ENCODE peak calls at places on chromosome 20, in ten cellular contexts. O is HTR-8/SVneo; G is activated naive CD8-positive, alpha-beta T cell treated with anti-CD3 and anti-CD28 coated beads for 36 hours; E is HEK293T; S is SK-N-SH; D is AG04450; F is GM18507; T is neural progenitor cell; X is trophoblast cell; C is M059J. U is an unnamed sample.

GRCh38 chr20:56875052-56875663 is 246.1 kb downstream of the TFAP2C start:
- DNase-seq in T (no peak), O (peak), G (no peak), S (no peak), D (peak), C (peak), X (peak), F (no peak), E (no peak), U (peak)

GRCh38 chr20:32336918-32337347 is 21.2 kb upstream of the ASXL1 start:
- DNase-seq in X (peak), T (peak), E (peak), G (no peak), S (peak), C (peak), D (no peak), O (peak), F (no peak), U (peak)

GRCh38 chr20:32360333-32360634 is 2.2 kb downstream of the ASXL1 start:
- DNase-seq in G (no peak), X (no peak), F (no peak), S (no peak), D (no peak), O (no peak), C (no peak), E (no peak), T (no peak), U (no peak)

GRCh38 chr20:11101696-11102095 is 427.9 kb upstream of the JAG1 start:
- DNase-seq in F (no peak), C (no peak), E (no peak), X (no peak), S (no peak), T (no peak), O (no peak), G (no peak), D (no peak), U (no peak)

GRCh38 chr20:32906871-32907495 is 48.3 kb downstream of the EFCAB8 start:
- DNase-seq in G (no peak), X (no peak), O (no peak), S (no peak), T (no peak), E (no peak), C (no peak), F (no peak), D (no peak), U (no peak)

GRCh38 chr20:43740642-43741041 is 13.8 kb upstream of the GTSF1L start:
- DNase-seq in S (no peak), E (no peak), G (no peak), O (no peak), C (no peak), F (no peak), X (no peak), D (no peak), T (no peak), U (no peak)

GRCh38 chr20:37543828-37544227 is 16.2 kb upstream of the BLCAP start:
- DNase-seq in E (peak), C (peak), T (no peak), X (peak), F (no peak), D (no peak), S (peak), O (peak), G (no peak), U (peak)

GRCh38 chr20:48217191-48217590 is 431.9 kb upstream of the SULF2 start:
- DNase-seq in G (no peak), X (no peak), O (no peak), D (no peak), S (no peak), T (no peak), C (no peak), F (no peak), E (no peak), U (no peak)

GRCh38 chr20:13771853-13772453 is 12.8 kb downstream of the ESF1 start:
- DNase-seq in O (peak), G (no peak), E (no peak), F (no peak), C (peak), S (peak), T (peak), X (peak), D (no peak), U (peak)

GRCh38 chr20:11453430-11453829 is 464.3 kb upstream of the BTBD3 start:
- DNase-seq in X (no peak), E (no peak), T (no peak), F (no peak), C (peak), S (no peak), D (no peak), O (peak), G (no peak), U (peak)

GRCh38 chr20:63280929-63281545 is 8.4 kb downstream of the ARFGAP1 start:
- DNase-seq in F (no peak), G (no peak), C (no peak), O (no peak), S (peak), T (peak), D (no peak), E (peak), X (no peak), U (peak)

GRCh38 chr20:6142348-6142993 is 19.6 kb upstream of the FERMT1 start:
- DNase-seq in T (peak), C (peak), S (peak), O (peak), G (no peak), F (peak), D (peak), X (peak), E (peak), U (peak)

GRCh38 chr20:62733250-62733842 is 24.7 kb downstream of the NTSR1 start:
- DNase-seq in C (no peak), X (no peak), G (no peak), T (no peak), F (no peak), S (no peak), E (no peak), D (no peak), O (no peak), U (no peak)

GRCh38 chr20:1860446-1860845 is 34.8 kb upstream of the SIRPA start:
- DNase-seq in C (peak), S (no peak), D (no peak), O (peak), G (no peak), E (no peak), T (peak), F (no peak), X (no peak), U (no peak)

GRCh38 chr20:52047811-52048302 is 143.7 kb downstream of the ZFP64 start:
- DNase-seq in D (no peak), X (no peak), F (no peak), C (peak), G (peak), O (no peak), S (no peak), T (peak), E (no peak), U (no peak)

GRCh38 chr20:31560094-31560899 is 44.8 kb upstream of the ID1 start:
- DNase-seq in F (no peak), G (peak), D (peak), C (peak), T (peak), E (peak), X (peak), S (peak), O (peak), U (peak)

GRCh38 chr20:44724423-44725091 is 9.4 kb downstream of the CCN5 start:
- DNase-seq in D (no peak), S (no peak), F (no peak), O (no peak), E (no peak), G (no peak), X (no peak), T (no peak), C (no peak), U (no peak)

GRCh38 chr20:19897891-19898290 is 119.3 kb upstream of the NAA20 start:
- DNase-seq in E (no peak), O (no peak), D (no peak), C (peak), X (peak), T (no peak), G (no peak), S (no peak), F (no peak), U (peak)

GRCh38 chr20:37071481-37071911 is 24.3 kb downstream of the RBL1 start:
- DNase-seq in F (no peak), X (peak), T (no peak), C (peak), G (peak), D (no peak), O (no peak), S (no peak), E (no peak), U (peak)

GRCh38 chr20:22905667-22906066 is 129.4 kb upstream of the SSTR4 start:
- DNase-seq in C (peak), X (no peak), D (no peak), F (no peak), E (no peak), O (no peak), S (no peak), T (no peak), G (no peak), U (no peak)

GRCh38 chr20:38581830-38582358 is 897 bp downstream of the ADIG start:
- DNase-seq in F (no peak), D (no peak), E (no peak), C (no peak), T (no peak), O (no peak), X (no peak), S (no peak), G (no peak), U (no peak)

GRCh38 chr20:10864076-10864672 is 190.4 kb upstream of the JAG1 start:
- DNase-seq in S (no peak), G (no peak), E (no peak), C (peak), T (no peak), O (no peak), D (no peak), X (no peak), F (no peak), U (no peak)

GRCh38 chr20:8862092-8862491 is 206.8 kb upstream of the PLCB4 start:
- DNase-seq in C (no peak), O (no peak), G (no peak), X (no peak), T (no peak), S (no peak), D (no peak), E (no peak), F (no peak), U (no peak)

GRCh38 chr20:36396340-36396739 is 90.2 kb downstream of the DLGAP4 start:
- DNase-seq in T (no peak), C (no peak), G (no peak), X (no peak), D (no peak), O (no peak), F (no peak), E (no peak), S (no peak), U (no peak)

GRCh38 chr20:9072741-9073310 is 3.9 kb downstream of the PLCB4 start:
- DNase-seq in E (no peak), G (no peak), D (no peak), S (no peak), X (no peak), F (no peak), O (no peak), C (peak), T (no peak), U (no peak)

GRCh38 chr20:23147964-23148720 is 62.0 kb upstream of the CD93 start:
- DNase-seq in D (no peak), E (no peak), T (no peak), X (peak), G (no peak), F (no peak), C (peak), S (no peak), O (peak), U (peak)

GRCh38 chr20:57712851-57713504 is 3.2 kb upstream of the PMEPA1 start:
- DNase-seq in F (no peak), E (no peak), D (no peak), S (no peak), X (no peak), C (no peak), G (no peak), T (no peak), O (no peak), U (no peak)

GRCh38 chr20:23753194-23753548 is 2.4 kb upstream of the CST1 start:
- DNase-seq in S (no peak), O (no peak), F (no peak), D (no peak), T (no peak), E (no peak), G (no peak), C (no peak), X (no peak), U (no peak)

GRCh38 chr20:46573234-46573633 is 22.8 kb upstream of the OCSTAMP start:
- DNase-seq in O (no peak), E (no peak), G (no peak), F (no peak), S (no peak), D (no peak), X (no peak), T (no peak), C (no peak), U (no peak)

GRCh38 chr20:33576432-33576883 is 85.7 kb upstream of the C20orf144 start:
- DNase-seq in F (no peak), E (peak), G (no peak), D (no peak), T (no peak), X (no peak), C (no peak), O (no peak), S (peak), U (no peak)

GRCh38 chr20:5908981-5909380 is 41.4 kb downstream of the TRMT6 start:
- DNase-seq in D (no peak), G (no peak), F (no peak), X (no peak), C (peak), S (no peak), O (no peak), E (no peak), T (no peak), U (no peak)

GRCh38 chr20:19012671-19013070 is 199.1 kb downstream of the SCP2D1 start:
- DNase-seq in T (no peak), F (no peak), S (no peak), E (no peak), G (no peak), C (no peak), O (no peak), X (peak), D (no peak), U (no peak)

GRCh38 chr20:33463332-33464101 is 20.0 kb upstream of the SNTA1 start:
- DNase-seq in T (no peak), F (no peak), G (no peak), X (no peak), C (no peak), S (no peak), D (no peak), E (no peak), O (no peak), U (no peak)

GRCh38 chr20:38186788-38187221 is 21.7 kb upstream of the TGM2 start:
- DNase-seq in E (no peak), T (no peak), C (peak), F (no peak), G (no peak), O (no peak), S (no peak), X (peak), D (no peak), U (peak)